ENCODE peak calls at places on chromosomes 13 and 19, in ten cellular contexts. One of them, this sample, is unnamed.

GRCh38 chr13:62357887-62358645 is 942.4 kb upstream of the PCDH20 start:
- DNase-seq in A549: peak; percentile 6
- DNase-seq in CD4-positive, CD25-positive, alpha-beta regulatory T cell: no peak
- DNase-seq in DND-41: no peak
- DNase-seq in heart left ventricle: no peak
- DNase-seq in sigmoid colon: no peak
- DNase-seq in SJSA1: no peak
- DNase-seq in substantia nigra: no peak
- DNase-seq in cardiac muscle cell: peak; percentile 56
- DNase-seq in neuronal stem cell: peak; percentile 77
- DNase-seq in this sample: no peak

GRCh38 chr19:35856001-35856400 is 710 bp upstream of the KIRREL2 start:
- DNase-seq in neuronal stem cell: peak; percentile 71
- DNase-seq in cardiac muscle cell: no peak
- DNase-seq in heart left ventricle: no peak
- DNase-seq in SJSA1: no peak
- DNase-seq in DND-41: no peak
- DNase-seq in substantia nigra: no peak
- DNase-seq in CD4-positive, CD25-positive, alpha-beta regulatory T cell: no peak
- DNase-seq in sigmoid colon: no peak
- DNase-seq in A549: no peak
- DNase-seq in this sample: no peak

GRCh38 chr13:100100115-100100879 is 11.4 kb downstream of the PCCA start:
- DNase-seq in substantia nigra: no peak
- DNase-seq in neuronal stem cell: no peak
- DNase-seq in sigmoid colon: no peak
- DNase-seq in DND-41: no peak
- DNase-seq in CD4-positive, CD25-positive, alpha-beta regulatory T cell: no peak
- DNase-seq in SJSA1: peak; percentile 98
- DNase-seq in cardiac muscle cell: peak; percentile 71
- DNase-seq in heart left ventricle: peak; percentile 20
- DNase-seq in A549: peak; percentile 19
- DNase-seq in this sample: peak; percentile 51

GRCh38 chr13:112248909-112249592 is 127.1 kb upstream of the SPACA7 start:
- DNase-seq in sigmoid colon: no peak
- DNase-seq in neuronal stem cell: no peak
- DNase-seq in substantia nigra: no peak
- DNase-seq in SJSA1: no peak
- DNase-seq in cardiac muscle cell: no peak
- DNase-seq in CD4-positive, CD25-positive, alpha-beta regulatory T cell: no peak
- DNase-seq in heart left ventricle: no peak
- DNase-seq in DND-41: no peak
- DNase-seq in A549: no peak
- DNase-seq in this sample: no peak

GRCh38 chr13:63873936-63874335 is 2458.3 kb upstream of the PCDH20 start:
- DNase-seq in substantia nigra: no peak
- DNase-seq in A549: no peak
- DNase-seq in neuronal stem cell: no peak
- DNase-seq in cardiac muscle cell: no peak
- DNase-seq in heart left ventricle: no peak
- DNase-seq in sigmoid colon: no peak
- DNase-seq in SJSA1: no peak
- DNase-seq in DND-41: no peak
- DNase-seq in CD4-positive, CD25-positive, alpha-beta regulatory T cell: no peak
- DNase-seq in this sample: no peak

GRCh38 chr19:40862785-40863184 is 12.5 kb upstream of the CYP2A6 start:
- DNase-seq in CD4-positive, CD25-positive, alpha-beta regulatory T cell: no peak
- DNase-seq in heart left ventricle: no peak
- DNase-seq in cardiac muscle cell: peak; percentile 53
- DNase-seq in DND-41: no peak
- DNase-seq in neuronal stem cell: no peak
- DNase-seq in substantia nigra: no peak
- DNase-seq in A549: no peak
- DNase-seq in SJSA1: no peak
- DNase-seq in sigmoid colon: no peak
- DNase-seq in this sample: no peak

GRCh38 chr13:18949489-18949761 is 232.2 kb downstream of the TUBA3C start:
- DNase-seq in sigmoid colon: no peak
- DNase-seq in A549: no peak
- DNase-seq in CD4-positive, CD25-positive, alpha-beta regulatory T cell: no peak
- DNase-seq in substantia nigra: no peak
- DNase-seq in cardiac muscle cell: no peak
- DNase-seq in SJSA1: no peak
- DNase-seq in heart left ventricle: no peak
- DNase-seq in DND-41: no peak
- DNase-seq in neuronal stem cell: no peak
- DNase-seq in this sample: no peak

GRCh38 chr13:77190349-77190748 is 136.5 kb downstream of the MYCBP2 start:
- DNase-seq in sigmoid colon: no peak
- DNase-seq in cardiac muscle cell: no peak
- DNase-seq in A549: no peak
- DNase-seq in heart left ventricle: no peak
- DNase-seq in DND-41: no peak
- DNase-seq in CD4-positive, CD25-positive, alpha-beta regulatory T cell: no peak
- DNase-seq in neuronal stem cell: no peak
- DNase-seq in substantia nigra: no peak
- DNase-seq in SJSA1: no peak
- DNase-seq in this sample: no peak

GRCh38 chr13:103325675-103326074 is 259.5 kb upstream of the SLC10A2 start:
- DNase-seq in sigmoid colon: no peak
- DNase-seq in cardiac muscle cell: no peak
- DNase-seq in DND-41: no peak
- DNase-seq in CD4-positive, CD25-positive, alpha-beta regulatory T cell: no peak
- DNase-seq in substantia nigra: no peak
- DNase-seq in heart left ventricle: no peak
- DNase-seq in SJSA1: no peak
- DNase-seq in neuronal stem cell: no peak
- DNase-seq in A549: no peak
- DNase-seq in this sample: no peak

GRCh38 chr13:28659611-28659970 is 661 bp downstream of the POMP start:
- DNase-seq in heart left ventricle: no peak
- DNase-seq in sigmoid colon: no peak
- DNase-seq in cardiac muscle cell: peak; percentile 72
- DNase-seq in A549: no peak
- DNase-seq in substantia nigra: no peak
- DNase-seq in CD4-positive, CD25-positive, alpha-beta regulatory T cell: no peak
- DNase-seq in DND-41: no peak
- DNase-seq in SJSA1: no peak
- DNase-seq in neuronal stem cell: no peak
- DNase-seq in this sample: no peak

GRCh38 chr13:58933475-58933874 is 1230.3 kb downstream of the DIAPH3 start:
- DNase-seq in A549: no peak
- DNase-seq in CD4-positive, CD25-positive, alpha-beta regulatory T cell: no peak
- DNase-seq in SJSA1: no peak
- DNase-seq in cardiac muscle cell: no peak
- DNase-seq in DND-41: no peak
- DNase-seq in heart left ventricle: no peak
- DNase-seq in neuronal stem cell: no peak
- DNase-seq in substantia nigra: no peak
- DNase-seq in sigmoid colon: no peak
- DNase-seq in this sample: no peak

GRCh38 chr13:76331948-76332712 is 554.1 kb downstream of the KCTD12 start:
- DNase-seq in DND-41: no peak
- DNase-seq in SJSA1: no peak
- DNase-seq in neuronal stem cell: no peak
- DNase-seq in cardiac muscle cell: peak; percentile 64
- DNase-seq in A549: no peak
- DNase-seq in substantia nigra: no peak
- DNase-seq in sigmoid colon: no peak
- DNase-seq in heart left ventricle: no peak
- DNase-seq in CD4-positive, CD25-positive, alpha-beta regulatory T cell: no peak
- DNase-seq in this sample: no peak

GRCh38 chr19:3060852-3061182 is 1.5 kb downstream of the TLE5 start:
- DNase-seq in substantia nigra: no peak
- DNase-seq in cardiac muscle cell: no peak
- DNase-seq in heart left ventricle: no peak
- DNase-seq in sigmoid colon: no peak
- DNase-seq in CD4-positive, CD25-positive, alpha-beta regulatory T cell: no peak
- DNase-seq in A549: no peak
- DNase-seq in SJSA1: peak; percentile 53
- DNase-seq in neuronal stem cell: no peak
- DNase-seq in DND-41: no peak
- DNase-seq in this sample: no peak

GRCh38 chr13:98285317-98285716 is 108.2 kb upstream of the RNF113B start:
- DNase-seq in substantia nigra: no peak
- DNase-seq in sigmoid colon: no peak
- DNase-seq in neuronal stem cell: no peak
- DNase-seq in DND-41: no peak
- DNase-seq in heart left ventricle: no peak
- DNase-seq in cardiac muscle cell: no peak
- DNase-seq in SJSA1: no peak
- DNase-seq in CD4-positive, CD25-positive, alpha-beta regulatory T cell: no peak
- DNase-seq in A549: no peak
- DNase-seq in this sample: no peak
- H3K27ac ChIP-seq in substantia nigra: no peak overlapping the region
- H3K27ac ChIP-seq in sigmoid colon: no peak overlapping the region
- H3K27ac ChIP-seq in neuronal stem cell: no peak overlapping the region
- H3K27ac ChIP-seq in DND-41: no peak overlapping the region
- H3K27ac ChIP-seq in heart left ventricle: no peak overlapping the region
- H3K27ac ChIP-seq in cardiac muscle cell: no peak overlapping the region
- H3K27ac ChIP-seq in SJSA1: no peak overlapping the region
- H3K27ac ChIP-seq in CD4-positive, CD25-positive, alpha-beta regulatory T cell: no peak overlapping the region
- H3K27ac ChIP-seq in A549: no peak overlapping the region
- H3K27ac ChIP-seq in this sample: no peak overlapping the region

DNA sequence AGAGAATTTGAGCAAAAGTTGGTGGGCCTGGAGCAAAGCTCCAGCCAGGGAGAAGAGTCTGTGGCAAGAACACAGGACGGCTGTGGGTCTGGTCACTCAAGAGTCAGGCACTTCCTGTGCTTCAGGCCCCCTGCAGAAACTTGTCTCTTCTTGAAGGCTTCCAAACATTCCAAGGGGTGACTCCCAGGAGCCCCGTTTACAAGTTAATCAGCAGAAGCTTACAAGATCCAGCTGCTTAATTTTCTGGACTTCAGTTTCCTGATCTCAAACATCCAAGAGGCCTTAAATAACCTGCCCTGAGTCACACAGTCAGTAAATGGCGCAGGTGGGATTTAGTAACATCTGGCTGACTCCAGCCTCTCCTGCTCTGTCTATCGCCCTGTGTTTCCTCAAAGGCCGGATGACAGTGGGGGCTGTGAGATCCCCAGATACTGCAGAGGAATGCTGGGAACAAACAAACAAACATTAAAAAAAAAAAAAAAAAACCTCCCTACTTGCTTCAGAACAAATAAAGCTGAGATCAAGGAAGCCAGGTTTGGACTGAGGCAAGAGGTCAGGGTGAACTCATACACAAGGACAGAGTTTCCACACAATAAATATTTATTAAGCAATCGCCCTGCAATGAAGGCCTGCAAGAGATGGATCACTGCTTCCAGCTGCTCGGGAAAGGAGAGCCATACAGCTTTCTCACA is 175.4 kb upstream of the RFC3 start:
- DNase-seq in heart left ventricle: peak; percentile 60
- DNase-seq in SJSA1: peak; percentile 7
- DNase-seq in cardiac muscle cell: peak; percentile 95
- DNase-seq in neuronal stem cell: no peak
- DNase-seq in CD4-positive, CD25-positive, alpha-beta regulatory T cell: no peak
- DNase-seq in A549: peak; percentile 5
- DNase-seq in substantia nigra: no peak
- DNase-seq in DND-41: no peak
- DNase-seq in sigmoid colon: peak; percentile 94
- DNase-seq in this sample: no peak
- H3K27ac ChIP-seq in heart left ventricle: peak overlapping the region; percentile 50
- H3K27ac ChIP-seq in SJSA1: no peak overlapping the region
- H3K27ac ChIP-seq in cardiac muscle cell: no peak overlapping the region
- H3K27ac ChIP-seq in neuronal stem cell: no peak overlapping the region
- H3K27ac ChIP-seq in CD4-positive, CD25-positive, alpha-beta regulatory T cell: no peak overlapping the region
- H3K27ac ChIP-seq in A549: peak overlapping the region; percentile 82
- H3K27ac ChIP-seq in substantia nigra: no peak overlapping the region
- H3K27ac ChIP-seq in DND-41: no peak overlapping the region
- H3K27ac ChIP-seq in sigmoid colon: peak overlapping the region; percentile 64
- H3K27ac ChIP-seq in this sample: peak overlapping the region; percentile 78

DNA sequence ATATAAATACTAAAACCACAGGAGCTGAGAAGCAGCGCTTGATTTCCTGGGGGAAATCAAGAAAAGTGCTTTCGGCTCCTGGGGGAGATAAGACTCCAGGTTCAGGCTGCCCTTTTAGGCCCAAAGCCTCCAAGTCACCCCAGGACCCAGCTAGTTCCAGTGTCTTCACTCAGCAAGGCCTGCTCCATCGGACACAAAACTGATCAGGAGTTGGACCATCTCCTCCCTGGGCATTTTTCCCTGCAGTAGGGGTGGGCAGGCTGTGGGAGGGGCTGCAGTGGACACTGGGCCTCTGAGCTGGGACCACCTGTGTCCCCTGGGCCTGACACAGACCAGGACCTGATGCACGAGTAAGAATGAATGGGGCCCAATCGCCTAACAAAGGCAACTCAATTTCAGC is 15.2 kb downstream of the C19orf12 start:
- DNase-seq in CD4-positive, CD25-positive, alpha-beta regulatory T cell: no peak
- DNase-seq in substantia nigra: no peak
- DNase-seq in cardiac muscle cell: no peak
- DNase-seq in SJSA1: no peak
- DNase-seq in neuronal stem cell: no peak
- DNase-seq in A549: no peak
- DNase-seq in sigmoid colon: no peak
- DNase-seq in DND-41: no peak
- DNase-seq in heart left ventricle: no peak
- DNase-seq in this sample: no peak
- H3K27ac ChIP-seq in CD4-positive, CD25-positive, alpha-beta regulatory T cell: no peak overlapping the region
- H3K27ac ChIP-seq in substantia nigra: peak overlapping the region; percentile 51
- H3K27ac ChIP-seq in cardiac muscle cell: no peak overlapping the region
- H3K27ac ChIP-seq in SJSA1: no peak overlapping the region
- H3K27ac ChIP-seq in neuronal stem cell: no peak overlapping the region
- H3K27ac ChIP-seq in A549: no peak overlapping the region
- H3K27ac ChIP-seq in sigmoid colon: no peak overlapping the region
- H3K27ac ChIP-seq in DND-41: no peak overlapping the region
- H3K27ac ChIP-seq in heart left ventricle: no peak overlapping the region
- H3K27ac ChIP-seq in this sample: no peak overlapping the region

GRCh38 chr19:709965-710714 is 1.4 kb downstream of the PALM start:
- DNase-seq in heart left ventricle: peak; percentile 59
- DNase-seq in cardiac muscle cell: no peak
- DNase-seq in substantia nigra: no peak
- DNase-seq in CD4-positive, CD25-positive, alpha-beta regulatory T cell: no peak
- DNase-seq in SJSA1: no peak
- DNase-seq in A549: no peak
- DNase-seq in DND-41: no peak
- DNase-seq in neuronal stem cell: no peak
- DNase-seq in sigmoid colon: peak; percentile 82
- DNase-seq in this sample: no peak
- H3K27ac ChIP-seq in heart left ventricle: peak overlapping the region; percentile 88
- H3K27ac ChIP-seq in cardiac muscle cell: no peak overlapping the region
- H3K27ac ChIP-seq in substantia nigra: peak overlapping the region; percentile 61
- H3K27ac ChIP-seq in CD4-positive, CD25-positive, alpha-beta regulatory T cell: no peak overlapping the region
- H3K27ac ChIP-seq in SJSA1: no peak overlapping the region
- H3K27ac ChIP-seq in A549: peak overlapping the region; percentile 99
- H3K27ac ChIP-seq in DND-41: no peak overlapping the region
- H3K27ac ChIP-seq in neuronal stem cell: no peak overlapping the region
- H3K27ac ChIP-seq in sigmoid colon: peak overlapping the region; percentile 82
- H3K27ac ChIP-seq in this sample: no peak overlapping the region

DNA sequence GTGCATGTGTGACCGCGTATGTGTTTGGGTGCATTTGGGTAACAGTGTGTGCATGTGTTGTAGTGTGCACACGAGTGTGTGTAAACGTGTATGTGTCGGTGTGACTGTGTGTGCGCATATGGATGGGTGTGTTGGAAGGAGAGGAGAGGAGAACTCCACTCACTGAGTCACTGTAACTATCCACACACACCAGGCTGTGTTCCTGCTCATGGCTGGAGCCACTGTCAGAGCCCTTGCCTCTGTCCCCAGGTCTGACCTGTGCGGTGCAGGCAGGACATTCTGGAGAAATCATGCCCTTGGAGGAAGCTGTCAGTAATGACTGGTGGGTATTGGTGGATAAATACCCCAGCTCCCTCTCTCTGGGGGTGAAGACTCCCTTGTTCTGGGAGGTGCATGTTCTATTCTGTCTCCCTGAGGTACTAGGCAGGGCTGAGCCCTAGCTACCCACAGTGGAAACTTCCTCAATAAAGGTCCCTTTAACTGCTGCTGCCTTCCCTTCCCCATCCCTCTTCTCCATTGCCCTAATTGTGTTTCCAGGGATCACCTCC is 48.4 kb downstream of the CYP4F22 start:
- DNase-seq in cardiac muscle cell: no peak
- DNase-seq in sigmoid colon: no peak
- DNase-seq in SJSA1: no peak
- DNase-seq in CD4-positive, CD25-positive, alpha-beta regulatory T cell: no peak
- DNase-seq in A549: no peak
- DNase-seq in DND-41: no peak
- DNase-seq in neuronal stem cell: no peak
- DNase-seq in heart left ventricle: no peak
- DNase-seq in substantia nigra: no peak
- DNase-seq in this sample: no peak
- H3K27ac ChIP-seq in cardiac muscle cell: no peak overlapping the region
- H3K27ac ChIP-seq in sigmoid colon: no peak overlapping the region
- H3K27ac ChIP-seq in SJSA1: no peak overlapping the region
- H3K27ac ChIP-seq in CD4-positive, CD25-positive, alpha-beta regulatory T cell: no peak overlapping the region
- H3K27ac ChIP-seq in A549: no peak overlapping the region
- H3K27ac ChIP-seq in DND-41: peak overlapping the region; percentile 2
- H3K27ac ChIP-seq in neuronal stem cell: no peak overlapping the region
- H3K27ac ChIP-seq in heart left ventricle: no peak overlapping the region
- H3K27ac ChIP-seq in substantia nigra: no peak overlapping the region
- H3K27ac ChIP-seq in this sample: no peak overlapping the region

This sample was measured in epithelial cell of prostate.